ENCODE peak calls at places on chromosomes 6 and 20, in eight cellular contexts. O is naive thymus-derived CD4-positive, alpha-beta T cell; N is neuronal stem cell; I is A673; V is BJ; H is aorta; S is NT2/D1; T is body of pancreas. M is an unnamed sample.

GRCh38 chr6:121590438-121590837 is 155.0 kb downstream of the GJA1 start:
- DNase-seq in N (no peak), O (no peak), T (no peak), V (no peak), S (no peak), H (no peak), I (no peak), M (no peak)

GRCh38 chr20:35743693-35744491 is 1.8 kb upstream of the RBM39 start:
- DNase-seq in V (no peak), S (no peak), N (no peak), H (peak; percentile 59), T (no peak), I (no peak), O (no peak), M (no peak)

GRCh38 chr6:19150307-19150706 is 686.9 kb upstream of the ID4 start:
- DNase-seq in S (no peak), H (no peak), V (no peak), N (no peak), I (no peak), O (no peak), T (no peak), M (no peak)

GRCh38 chr6:36608788-36609563 is 14.8 kb downstream of the SRSF3 start:
- DNase-seq in N (no peak), V (no peak), H (peak; percentile 16), I (no peak), O (no peak), S (no peak), T (peak; percentile 47), M (no peak)

GRCh38 chr6:75431379-75431778 is 62.2 kb downstream of the FILIP1 start:
- DNase-seq in I (no peak), N (no peak), T (no peak), V (no peak), S (no peak), H (no peak), O (no peak), M (no peak)

GRCh38 chr6:11785449-11785951 is 6.9 kb upstream of the ADTRP start:
- DNase-seq in I (no peak), O (no peak), T (peak; percentile 59), S (no peak), H (no peak), N (no peak), V (no peak), M (no peak)

GRCh38 chr6:15259766-15260098 is 13.9 kb downstream of the JARID2 start:
- DNase-seq in N (no peak), I (no peak), H (no peak), S (no peak), O (no peak), T (no peak), V (no peak), M (no peak)

GRCh38 chr6:32176476-32177181 is 745 bp upstream of the AGPAT1 start:
- DNase-seq in I (no peak), T (no peak), V (no peak), S (no peak), O (no peak), H (peak; percentile 32), N (no peak), M (no peak)

GRCh38 chr20:416950-417800 is 9.1 kb downstream of the RBCK1 start:
- DNase-seq in S (no peak), T (no peak), H (no peak), I (no peak), V (no peak), N (no peak), O (no peak), M (no peak)

GRCh38 chr20:8756410-8756809 is 312.5 kb upstream of the PLCB4 start:
- DNase-seq in N (no peak), V (peak; percentile 40), T (peak; percentile 14), S (no peak), O (no peak), I (peak; percentile 18), H (no peak), M (no peak)

GRCh38 chr6:20564269-20564668 is 30.0 kb downstream of the CDKAL1 start:
- DNase-seq in N (peak; percentile 12), I (peak; percentile 63), O (peak; percentile 36), S (no peak), T (no peak), V (no peak), H (no peak), M (no peak)

GRCh38 chr6:112237066-112237465 is 17.3 kb downstream of the LAMA4 start:
- DNase-seq in O (no peak), H (no peak), S (no peak), V (no peak), T (no peak), N (no peak), I (no peak), M (no peak)

GRCh38 chr6:84035484-84035883 is 1.9 kb downstream of the MRAP2 start:
- DNase-seq in V (no peak), H (no peak), T (no peak), N (no peak), O (no peak), I (no peak), S (no peak), M (peak; percentile 57)

GRCh38 chr6:1392813-1393640 is 3.7 kb downstream of the FOXF2 start:
- DNase-seq in H (no peak), N (peak; percentile 5), O (no peak), T (no peak), I (no peak), S (no peak), V (no peak), M (no peak)

GRCh38 chr20:25287631-25288290 is 39.9 kb downstream of the PYGB start:
- DNase-seq in V (no peak), H (peak; percentile 5), S (no peak), T (no peak), I (no peak), N (no peak), O (no peak), M (no peak)

GRCh38 chr6:130426078-130426726 is 60.4 kb downstream of the TMEM200A start:
- DNase-seq in I (no peak), H (no peak), N (no peak), V (no peak), S (no peak), O (no peak), T (no peak), M (no peak)

GRCh38 chr20:45819466-45819865 is 7.0 kb downstream of the UBE2C start:
- DNase-seq in I (no peak), N (no peak), H (no peak), T (no peak), S (no peak), O (no peak), V (no peak), M (no peak)

GRCh38 chr6:33212857-33213165 is 4.5 kb downstream of the RING1 start:
- DNase-seq in S (no peak), N (no peak), O (no peak), V (no peak), I (no peak), H (no peak), T (no peak), M (no peak)

GRCh38 chr6:33211136-33211535 is 2.8 kb downstream of the RING1 start:
- DNase-seq in T (no peak), O (no peak), N (no peak), V (no peak), S (no peak), I (no peak), H (no peak), M (peak; percentile 11)

GRCh38 chr6:33213166-33213988 is 5.1 kb downstream of the RING1 start:
- DNase-seq in S (no peak), I (no peak), N (no peak), O (peak; percentile 31), T (peak; percentile 30), H (no peak), V (no peak), M (peak; percentile 79)

GRCh38 chr6:33209856-33210255 is 1.6 kb downstream of the RING1 start:
- DNase-seq in I (no peak), O (no peak), V (no peak), H (no peak), S (no peak), T (no peak), N (no peak), M (no peak)

GRCh38 chr6:33211666-33212422 is 3.5 kb downstream of the RING1 start:
- DNase-seq in O (no peak), H (no peak), T (no peak), N (no peak), V (no peak), I (no peak), S (no peak), M (peak; percentile 10)
- H3K27me3 ChIP-seq in O (no peaks in the 10 kb centered on the region), H (no peaks in the 10 kb centered on the region), T (no peaks in the 10 kb centered on the region), N (peaks cover 24% of the 10 kb centered on the region), V (no peaks in the 10 kb centered on the region), I (no peaks in the 10 kb centered on the region), S (peaks cover 69% of the 10 kb centered on the region), M (no peaks in the 10 kb centered on the region)

DNA sequence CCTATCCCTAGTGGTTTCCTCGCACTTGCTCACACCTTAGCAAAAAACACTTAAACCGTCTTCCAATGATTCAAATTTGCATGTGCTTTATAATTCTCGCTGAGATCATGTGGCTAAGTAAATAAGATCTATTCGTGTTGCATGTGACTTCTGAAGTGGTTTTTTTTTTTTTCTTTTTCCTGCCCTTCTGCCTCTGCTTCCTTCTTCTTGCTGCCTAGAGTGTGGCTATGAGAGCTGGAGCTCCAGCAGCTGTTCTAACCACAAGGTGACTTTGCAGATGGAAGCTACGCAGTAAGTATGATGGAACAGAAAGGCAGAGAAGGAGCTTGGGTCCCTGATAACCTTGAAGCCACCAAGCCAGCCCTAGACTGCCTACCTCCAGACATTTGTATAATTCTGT is 36.4 kb downstream of the SULF2 start:
- DNase-seq in I (no peak), T (no peak), N (no peak), H (no peak), S (no peak), V (no peak), O (no peak), M (no peak)
- H3K27me3 ChIP-seq in I (no peaks in the 10 kb centered on the region), T (no peaks in the 10 kb centered on the region), N (no peaks in the 10 kb centered on the region), H (no peaks in the 10 kb centered on the region), S (no peaks in the 10 kb centered on the region), V (peaks cover 2% of the 10 kb centered on the region), O (no peaks in the 10 kb centered on the region), M (no peaks in the 10 kb centered on the region)

GRCh38 chr6:159068904-159069578 is 24.2 kb upstream of the TAGAP start:
- DNase-seq in S (no peak), H (no peak), V (no peak), T (no peak), I (no peak), O (no peak), N (no peak), M (no peak)

GRCh38 chr6:159066479-159066878 is 21.7 kb upstream of the TAGAP start:
- DNase-seq in T (peak; percentile 29), V (no peak), H (no peak), I (no peak), O (no peak), N (no peak), S (no peak), M (no peak)

GRCh38 chr6:159065751-159066329 is 21.0 kb upstream of the TAGAP start:
- DNase-seq in I (no peak), O (no peak), N (no peak), V (no peak), T (no peak), H (no peak), S (no peak), M (no peak)

GRCh38 chr6:159065091-159065490 is 20.3 kb upstream of the TAGAP start:
- DNase-seq in N (no peak), T (no peak), V (no peak), H (no peak), I (no peak), O (no peak), S (no peak), M (no peak)

GRCh38 chr6:159067334-159067733 is 22.5 kb upstream of the TAGAP start:
- DNase-seq in H (no peak), S (no peak), V (no peak), N (no peak), I (no peak), T (no peak), O (no peak), M (no peak)
- H3K27me3 ChIP-seq in H (no peaks in the 10 kb centered on the region), S (no peaks in the 10 kb centered on the region), V (peaks cover 10% of the 10 kb centered on the region), N (no peaks in the 10 kb centered on the region), I (peaks cover 14% of the 10 kb centered on the region), T (no peaks in the 10 kb centered on the region), O (no peaks in the 10 kb centered on the region), M (peaks cover 14% of the 10 kb centered on the region)

GRCh38 chr20:39069976-39070375 is 107.8 kb downstream of the DHX35 start:
- DNase-seq in O (no peak), S (no peak), I (no peak), H (no peak), V (no peak), N (no peak), T (no peak), M (no peak)
- H3K27me3 ChIP-seq in O (no peaks in the 10 kb centered on the region), S (no peaks in the 10 kb centered on the region), I (peaks cover 38% of the 10 kb centered on the region), H (peaks cover 2% of the 10 kb centered on the region), V (no peaks in the 10 kb centered on the region), N (no peaks in the 10 kb centered on the region), T (no peaks in the 10 kb centered on the region), M (no peaks in the 10 kb centered on the region)

M was measured in SK-N-SH.